ENCODE peak calls at places on chromosomes 3 and 15, in ten cellular contexts. One of them, this sample, is unnamed.

GRCh38 chr3:99366663-99367429 is 271.5 kb upstream of the COL8A1 start:
- DNase-seq in C1 segment of cervical spinal cord: no peak
- DNase-seq in kidney epithelial cell: no peak
- DNase-seq in activated T-cell treated with anti-CD3 and anti-CD28 coated beads, Interleukin-2, amount 50 U/mL, for 1 hour: no peak
- DNase-seq in anterior cingulate cortex: no peak
- DNase-seq in NCI-H774: no peak
- DNase-seq in NCI-H2029 treated with DMSO at 0.1 percent for 48 hours: no peak
- DNase-seq in HT-29: peak
- DNase-seq in AG20443: no peak
- DNase-seq in MV-4-11: no peak
- DNase-seq in this sample: no peak

GRCh38 chr3:59248976-59249375 is 199.2 kb upstream of the CFAP20DC start:
- DNase-seq in C1 segment of cervical spinal cord: peak
- DNase-seq in kidney epithelial cell: no peak
- DNase-seq in activated T-cell treated with anti-CD3 and anti-CD28 coated beads, Interleukin-2, amount 50 U/mL, for 1 hour: no peak
- DNase-seq in anterior cingulate cortex: peak
- DNase-seq in NCI-H774: no peak
- DNase-seq in NCI-H2029 treated with DMSO at 0.1 percent for 48 hours: no peak
- DNase-seq in HT-29: no peak
- DNase-seq in AG20443: no peak
- DNase-seq in MV-4-11: no peak
- DNase-seq in this sample: no peak

GRCh38 chr15:76345880-76346665 is 9.5 kb downstream of the ISL2 start:
- DNase-seq in C1 segment of cervical spinal cord: no peak
- DNase-seq in kidney epithelial cell: no peak
- DNase-seq in activated T-cell treated with anti-CD3 and anti-CD28 coated beads, Interleukin-2, amount 50 U/mL, for 1 hour: peak
- DNase-seq in anterior cingulate cortex: no peak
- DNase-seq in NCI-H774: no peak
- DNase-seq in NCI-H2029 treated with DMSO at 0.1 percent for 48 hours: no peak
- DNase-seq in HT-29: peak
- DNase-seq in AG20443: no peak
- DNase-seq in MV-4-11: peak
- DNase-seq in this sample: no peak

GRCh38 chr3:24769918-24770317 is 275.3 kb upstream of the THRB start:
- DNase-seq in C1 segment of cervical spinal cord: no peak
- DNase-seq in kidney epithelial cell: no peak
- DNase-seq in activated T-cell treated with anti-CD3 and anti-CD28 coated beads, Interleukin-2, amount 50 U/mL, for 1 hour: no peak
- DNase-seq in anterior cingulate cortex: no peak
- DNase-seq in NCI-H774: no peak
- DNase-seq in NCI-H2029 treated with DMSO at 0.1 percent for 48 hours: no peak
- DNase-seq in HT-29: no peak
- DNase-seq in AG20443: no peak
- DNase-seq in MV-4-11: no peak
- DNase-seq in this sample: no peak

GRCh38 chr15:68114356-68114755 is 60.2 kb downstream of the PIAS1 start:
- DNase-seq in C1 segment of cervical spinal cord: no peak
- DNase-seq in kidney epithelial cell: no peak
- DNase-seq in activated T-cell treated with anti-CD3 and anti-CD28 coated beads, Interleukin-2, amount 50 U/mL, for 1 hour: no peak
- DNase-seq in anterior cingulate cortex: no peak
- DNase-seq in NCI-H774: no peak
- DNase-seq in NCI-H2029 treated with DMSO at 0.1 percent for 48 hours: no peak
- DNase-seq in HT-29: no peak
- DNase-seq in AG20443: peak
- DNase-seq in MV-4-11: peak
- DNase-seq in this sample: no peak

GRCh38 chr3:41265823-41266273 is 66.5 kb downstream of the CTNNB1 start:
- DNase-seq in C1 segment of cervical spinal cord: no peak
- DNase-seq in kidney epithelial cell: peak
- DNase-seq in activated T-cell treated with anti-CD3 and anti-CD28 coated beads, Interleukin-2, amount 50 U/mL, for 1 hour: no peak
- DNase-seq in anterior cingulate cortex: no peak
- DNase-seq in NCI-H774: no peak
- DNase-seq in NCI-H2029 treated with DMSO at 0.1 percent for 48 hours: no peak
- DNase-seq in HT-29: no peak
- DNase-seq in AG20443: peak
- DNase-seq in MV-4-11: no peak
- DNase-seq in this sample: no peak

GRCh38 chr3:179194931-179195330 is 46.8 kb downstream of the PIK3CA start:
- DNase-seq in C1 segment of cervical spinal cord: no peak
- DNase-seq in kidney epithelial cell: no peak
- DNase-seq in activated T-cell treated with anti-CD3 and anti-CD28 coated beads, Interleukin-2, amount 50 U/mL, for 1 hour: no peak
- DNase-seq in anterior cingulate cortex: no peak
- DNase-seq in NCI-H774: no peak
- DNase-seq in NCI-H2029 treated with DMSO at 0.1 percent for 48 hours: no peak
- DNase-seq in HT-29: no peak
- DNase-seq in AG20443: no peak
- DNase-seq in MV-4-11: no peak
- DNase-seq in this sample: no peak

GRCh38 chr15:37056894-37057205 is 43.5 kb downstream of the MEIS2 start:
- DNase-seq in C1 segment of cervical spinal cord: no peak
- DNase-seq in kidney epithelial cell: no peak
- DNase-seq in activated T-cell treated with anti-CD3 and anti-CD28 coated beads, Interleukin-2, amount 50 U/mL, for 1 hour: no peak
- DNase-seq in anterior cingulate cortex: no peak
- DNase-seq in NCI-H774: no peak
- DNase-seq in NCI-H2029 treated with DMSO at 0.1 percent for 48 hours: no peak
- DNase-seq in HT-29: no peak
- DNase-seq in AG20443: no peak
- DNase-seq in MV-4-11: no peak
- DNase-seq in this sample: no peak

GRCh38 chr3:186049001-186049400 is 59.9 kb downstream of the ETV5 start:
- DNase-seq in C1 segment of cervical spinal cord: no peak
- DNase-seq in kidney epithelial cell: no peak
- DNase-seq in activated T-cell treated with anti-CD3 and anti-CD28 coated beads, Interleukin-2, amount 50 U/mL, for 1 hour: no peak
- DNase-seq in anterior cingulate cortex: no peak
- DNase-seq in NCI-H774: no peak
- DNase-seq in NCI-H2029 treated with DMSO at 0.1 percent for 48 hours: no peak
- DNase-seq in HT-29: no peak
- DNase-seq in AG20443: no peak
- DNase-seq in MV-4-11: no peak
- DNase-seq in this sample: no peak

GRCh38 chr15:42102646-42103235 is 8.4 kb upstream of the PLA2G4D start:
- DNase-seq in C1 segment of cervical spinal cord: no peak
- DNase-seq in kidney epithelial cell: no peak
- DNase-seq in activated T-cell treated with anti-CD3 and anti-CD28 coated beads, Interleukin-2, amount 50 U/mL, for 1 hour: no peak
- DNase-seq in anterior cingulate cortex: no peak
- DNase-seq in NCI-H774: no peak
- DNase-seq in NCI-H2029 treated with DMSO at 0.1 percent for 48 hours: no peak
- DNase-seq in HT-29: no peak
- DNase-seq in AG20443: peak
- DNase-seq in MV-4-11: no peak
- DNase-seq in this sample: no peak

GRCh38 chr15:65416845-65417416 is 5.8 kb downstream of the IGDCC4 start:
- DNase-seq in C1 segment of cervical spinal cord: no peak
- DNase-seq in kidney epithelial cell: no peak
- DNase-seq in activated T-cell treated with anti-CD3 and anti-CD28 coated beads, Interleukin-2, amount 50 U/mL, for 1 hour: no peak
- DNase-seq in anterior cingulate cortex: no peak
- DNase-seq in NCI-H774: no peak
- DNase-seq in NCI-H2029 treated with DMSO at 0.1 percent for 48 hours: no peak
- DNase-seq in HT-29: no peak
- DNase-seq in AG20443: no peak
- DNase-seq in MV-4-11: no peak
- DNase-seq in this sample: no peak

GRCh38 chr3:64141476-64141875 is 83.8 kb downstream of the PRICKLE2 start:
- DNase-seq in C1 segment of cervical spinal cord: peak
- DNase-seq in kidney epithelial cell: no peak
- DNase-seq in activated T-cell treated with anti-CD3 and anti-CD28 coated beads, Interleukin-2, amount 50 U/mL, for 1 hour: no peak
- DNase-seq in anterior cingulate cortex: no peak
- DNase-seq in NCI-H774: no peak
- DNase-seq in NCI-H2029 treated with DMSO at 0.1 percent for 48 hours: no peak
- DNase-seq in HT-29: no peak
- DNase-seq in AG20443: no peak
- DNase-seq in MV-4-11: no peak
- DNase-seq in this sample: no peak

GRCh38 chr15:64571857-64572291 is 111.5 kb downstream of the ZNF609 start:
- DNase-seq in C1 segment of cervical spinal cord: no peak
- DNase-seq in kidney epithelial cell: no peak
- DNase-seq in activated T-cell treated with anti-CD3 and anti-CD28 coated beads, Interleukin-2, amount 50 U/mL, for 1 hour: no peak
- DNase-seq in anterior cingulate cortex: no peak
- DNase-seq in NCI-H774: no peak
- DNase-seq in NCI-H2029 treated with DMSO at 0.1 percent for 48 hours: no peak
- DNase-seq in HT-29: no peak
- DNase-seq in AG20443: no peak
- DNase-seq in MV-4-11: peak
- DNase-seq in this sample: no peak

GRCh38 chr3:138845771-138846173 is 11.0 kb upstream of the PIK3CB start:
- DNase-seq in C1 segment of cervical spinal cord: no peak
- DNase-seq in kidney epithelial cell: no peak
- DNase-seq in activated T-cell treated with anti-CD3 and anti-CD28 coated beads, Interleukin-2, amount 50 U/mL, for 1 hour: no peak
- DNase-seq in anterior cingulate cortex: no peak
- DNase-seq in NCI-H774: no peak
- DNase-seq in NCI-H2029 treated with DMSO at 0.1 percent for 48 hours: no peak
- DNase-seq in HT-29: no peak
- DNase-seq in AG20443: no peak
- DNase-seq in MV-4-11: no peak
- DNase-seq in this sample: no peak

GRCh38 chr3:172334743-172335142 is 113.5 kb downstream of the GHSR start:
- DNase-seq in C1 segment of cervical spinal cord: no peak
- DNase-seq in kidney epithelial cell: no peak
- DNase-seq in activated T-cell treated with anti-CD3 and anti-CD28 coated beads, Interleukin-2, amount 50 U/mL, for 1 hour: no peak
- DNase-seq in anterior cingulate cortex: no peak
- DNase-seq in NCI-H774: no peak
- DNase-seq in NCI-H2029 treated with DMSO at 0.1 percent for 48 hours: no peak
- DNase-seq in HT-29: no peak
- DNase-seq in AG20443: no peak
- DNase-seq in MV-4-11: no peak
- DNase-seq in this sample: peak

GRCh38 chr3:71103430-71103881 is 480.1 kb downstream of the FOXP1 start:
- DNase-seq in C1 segment of cervical spinal cord: no peak
- DNase-seq in kidney epithelial cell: no peak
- DNase-seq in activated T-cell treated with anti-CD3 and anti-CD28 coated beads, Interleukin-2, amount 50 U/mL, for 1 hour: no peak
- DNase-seq in anterior cingulate cortex: no peak
- DNase-seq in NCI-H774: peak
- DNase-seq in NCI-H2029 treated with DMSO at 0.1 percent for 48 hours: peak
- DNase-seq in HT-29: no peak
- DNase-seq in AG20443: peak
- DNase-seq in MV-4-11: no peak
- DNase-seq in this sample: peak

GRCh38 chr3:187750513-187751123 is 5.3 kb upstream of the BCL6 start:
- DNase-seq in C1 segment of cervical spinal cord: no peak
- DNase-seq in kidney epithelial cell: no peak
- DNase-seq in activated T-cell treated with anti-CD3 and anti-CD28 coated beads, Interleukin-2, amount 50 U/mL, for 1 hour: no peak
- DNase-seq in anterior cingulate cortex: no peak
- DNase-seq in NCI-H774: peak
- DNase-seq in NCI-H2029 treated with DMSO at 0.1 percent for 48 hours: no peak
- DNase-seq in HT-29: no peak
- DNase-seq in AG20443: no peak
- DNase-seq in MV-4-11: no peak
- DNase-seq in this sample: peak

GRCh38 chr15:62977952-62978811 is 64.4 kb upstream of the TPM1 start:
- DNase-seq in C1 segment of cervical spinal cord: no peak
- DNase-seq in kidney epithelial cell: no peak
- DNase-seq in activated T-cell treated with anti-CD3 and anti-CD28 coated beads, Interleukin-2, amount 50 U/mL, for 1 hour: no peak
- DNase-seq in anterior cingulate cortex: no peak
- DNase-seq in NCI-H774: no peak
- DNase-seq in NCI-H2029 treated with DMSO at 0.1 percent for 48 hours: no peak
- DNase-seq in HT-29: no peak
- DNase-seq in AG20443: peak
- DNase-seq in MV-4-11: no peak
- DNase-seq in this sample: no peak

GRCh38 chr3:14532691-14533456 is 7.3 kb downstream of the GRIP2 start:
- DNase-seq in C1 segment of cervical spinal cord: no peak
- DNase-seq in kidney epithelial cell: no peak
- DNase-seq in activated T-cell treated with anti-CD3 and anti-CD28 coated beads, Interleukin-2, amount 50 U/mL, for 1 hour: no peak
- DNase-seq in anterior cingulate cortex: no peak
- DNase-seq in NCI-H774: no peak
- DNase-seq in NCI-H2029 treated with DMSO at 0.1 percent for 48 hours: no peak
- DNase-seq in HT-29: peak
- DNase-seq in AG20443: peak
- DNase-seq in MV-4-11: no peak
- DNase-seq in this sample: no peak

GRCh38 chr15:54312528-54312927 is 334.3 kb downstream of the UNC13C start:
- DNase-seq in C1 segment of cervical spinal cord: no peak
- DNase-seq in kidney epithelial cell: no peak
- DNase-seq in activated T-cell treated with anti-CD3 and anti-CD28 coated beads, Interleukin-2, amount 50 U/mL, for 1 hour: no peak
- DNase-seq in anterior cingulate cortex: no peak
- DNase-seq in NCI-H774: no peak
- DNase-seq in NCI-H2029 treated with DMSO at 0.1 percent for 48 hours: no peak
- DNase-seq in HT-29: no peak
- DNase-seq in AG20443: no peak
- DNase-seq in MV-4-11: no peak
- DNase-seq in this sample: no peak

GRCh38 chr15:67144609-67145306 is 79.4 kb downstream of the SMAD3 start:
- DNase-seq in C1 segment of cervical spinal cord: no peak
- DNase-seq in kidney epithelial cell: no peak
- DNase-seq in activated T-cell treated with anti-CD3 and anti-CD28 coated beads, Interleukin-2, amount 50 U/mL, for 1 hour: no peak
- DNase-seq in anterior cingulate cortex: no peak
- DNase-seq in NCI-H774: no peak
- DNase-seq in NCI-H2029 treated with DMSO at 0.1 percent for 48 hours: no peak
- DNase-seq in HT-29: no peak
- DNase-seq in AG20443: peak
- DNase-seq in MV-4-11: peak
- DNase-seq in this sample: no peak

GRCh38 chr3:141094851-141095545 is 43.9 kb downstream of the SPSB4 start:
- DNase-seq in C1 segment of cervical spinal cord: no peak
- DNase-seq in kidney epithelial cell: no peak
- DNase-seq in activated T-cell treated with anti-CD3 and anti-CD28 coated beads, Interleukin-2, amount 50 U/mL, for 1 hour: no peak
- DNase-seq in anterior cingulate cortex: no peak
- DNase-seq in NCI-H774: peak
- DNase-seq in NCI-H2029 treated with DMSO at 0.1 percent for 48 hours: no peak
- DNase-seq in HT-29: no peak
- DNase-seq in AG20443: peak
- DNase-seq in MV-4-11: no peak
- DNase-seq in this sample: peak

GRCh38 chr3:140629351-140630137 is 48.3 kb upstream of the TRIM42 start:
- DNase-seq in C1 segment of cervical spinal cord: no peak
- DNase-seq in kidney epithelial cell: peak
- DNase-seq in activated T-cell treated with anti-CD3 and anti-CD28 coated beads, Interleukin-2, amount 50 U/mL, for 1 hour: no peak
- DNase-seq in anterior cingulate cortex: no peak
- DNase-seq in NCI-H774: no peak
- DNase-seq in NCI-H2029 treated with DMSO at 0.1 percent for 48 hours: no peak
- DNase-seq in HT-29: peak
- DNase-seq in AG20443: peak
- DNase-seq in MV-4-11: no peak
- DNase-seq in this sample: no peak

GRCh38 chr3:145013931-145014330 is 1042.3 kb downstream of the DIPK2A start:
- DNase-seq in C1 segment of cervical spinal cord: no peak
- DNase-seq in kidney epithelial cell: no peak
- DNase-seq in activated T-cell treated with anti-CD3 and anti-CD28 coated beads, Interleukin-2, amount 50 U/mL, for 1 hour: no peak
- DNase-seq in anterior cingulate cortex: no peak
- DNase-seq in NCI-H774: no peak
- DNase-seq in NCI-H2029 treated with DMSO at 0.1 percent for 48 hours: no peak
- DNase-seq in HT-29: no peak
- DNase-seq in AG20443: no peak
- DNase-seq in MV-4-11: peak
- DNase-seq in this sample: no peak

GRCh38 chr3:197512691-197513571 is 42.8 kb downstream of the BDH1 start:
- DNase-seq in C1 segment of cervical spinal cord: no peak
- DNase-seq in kidney epithelial cell: no peak
- DNase-seq in activated T-cell treated with anti-CD3 and anti-CD28 coated beads, Interleukin-2, amount 50 U/mL, for 1 hour: no peak
- DNase-seq in anterior cingulate cortex: no peak
- DNase-seq in NCI-H774: no peak
- DNase-seq in NCI-H2029 treated with DMSO at 0.1 percent for 48 hours: no peak
- DNase-seq in HT-29: peak
- DNase-seq in AG20443: no peak
- DNase-seq in MV-4-11: no peak
- DNase-seq in this sample: no peak

GRCh38 chr3:46906471-46907058 is 29.0 kb downstream of the PTH1R start:
- DNase-seq in C1 segment of cervical spinal cord: no peak
- DNase-seq in kidney epithelial cell: no peak
- DNase-seq in activated T-cell treated with anti-CD3 and anti-CD28 coated beads, Interleukin-2, amount 50 U/mL, for 1 hour: no peak
- DNase-seq in anterior cingulate cortex: no peak
- DNase-seq in NCI-H774: no peak
- DNase-seq in NCI-H2029 treated with DMSO at 0.1 percent for 48 hours: no peak
- DNase-seq in HT-29: no peak
- DNase-seq in AG20443: no peak
- DNase-seq in MV-4-11: no peak
- DNase-seq in this sample: no peak

GRCh38 chr3:12815078-12815477 is 18.6 kb downstream of the CAND2 start:
- DNase-seq in C1 segment of cervical spinal cord: no peak
- DNase-seq in kidney epithelial cell: no peak
- DNase-seq in activated T-cell treated with anti-CD3 and anti-CD28 coated beads, Interleukin-2, amount 50 U/mL, for 1 hour: no peak
- DNase-seq in anterior cingulate cortex: no peak
- DNase-seq in NCI-H774: no peak
- DNase-seq in NCI-H2029 treated with DMSO at 0.1 percent for 48 hours: no peak
- DNase-seq in HT-29: no peak
- DNase-seq in AG20443: no peak
- DNase-seq in MV-4-11: no peak
- DNase-seq in this sample: no peak

GRCh38 chr3:33664195-33664594 is 53.9 kb downstream of the CLASP2 start:
- DNase-seq in C1 segment of cervical spinal cord: no peak
- DNase-seq in kidney epithelial cell: no peak
- DNase-seq in activated T-cell treated with anti-CD3 and anti-CD28 coated beads, Interleukin-2, amount 50 U/mL, for 1 hour: no peak
- DNase-seq in anterior cingulate cortex: no peak
- DNase-seq in NCI-H774: no peak
- DNase-seq in NCI-H2029 treated with DMSO at 0.1 percent for 48 hours: no peak
- DNase-seq in HT-29: no peak
- DNase-seq in AG20443: peak
- DNase-seq in MV-4-11: peak
- DNase-seq in this sample: no peak

This sample was measured in NCI-H1105 treated with DMSO at 0.1 percent for 48 hours.